ENCODE peak calls at places on chromosomes 6 and 20, in ten cellular contexts. R is cardiac fibroblast, L is heart right ventricle, P is Calu3, U is lung, I is WTC11, E is MM.1S, K is endothelial cell, H is pancreas, W is NB4. M is an unnamed sample.

GRCh38 chr6:169026175-169026574 is 227.5 kb downstream of the THBS2 start:
- DNase-seq in H (no peak), L (no peak), R (peak; percentile 33), W (no peak), I (no peak), K (no peak), P (no peak), U (no peak), E (no peak), M (no peak)

GRCh38 chr6:79463721-79464120 is 73.5 kb downstream of the LCA5 start:
- DNase-seq in E (no peak), P (peak; percentile 64), W (no peak), U (no peak), K (no peak), I (no peak), L (no peak), R (no peak), H (no peak), M (no peak)

GRCh38 chr20:18412202-18412901 is 54.5 kb downstream of the DZANK1 start:
- DNase-seq in W (peak; percentile 70), E (no peak), P (no peak), K (no peak), L (no peak), R (no peak), U (no peak), H (no peak), I (no peak), M (no peak)

GRCh38 chr6:155541976-155542375 is 86.3 kb upstream of the NOX3 start:
- DNase-seq in P (no peak), L (no peak), K (no peak), W (no peak), H (no peak), R (no peak), U (no peak), I (no peak), E (no peak), M (no peak)

GRCh38 chr20:11604339-11604738 is 313.4 kb upstream of the BTBD3 start:
- DNase-seq in W (no peak), K (no peak), H (no peak), I (no peak), P (no peak), L (no peak), U (no peak), R (no peak), E (no peak), M (no peak)

GRCh38 chr6:143096403-143096802 is 35.7 kb downstream of the AIG1 start:
- DNase-seq in P (no peak), W (no peak), E (no peak), R (no peak), U (no peak), L (no peak), H (no peak), K (no peak), I (no peak), M (no peak)

GRCh38 chr6:33906413-33906812 is 102.6 kb upstream of the MLN start:
- DNase-seq in L (no peak), I (no peak), W (no peak), H (no peak), E (no peak), U (no peak), P (no peak), R (no peak), K (no peak), M (no peak)

GRCh38 chr6:87333591-87334181 is 4.6 kb upstream of the GJB7 start:
- DNase-seq in E (no peak), W (peak; percentile 27), R (peak; percentile 62), K (no peak), I (no peak), H (no peak), L (peak; percentile 42), U (no peak), P (no peak), M (peak; percentile 41)

GRCh38 chr20:50276119-50277063 is 85.8 kb downstream of the CEBPB start:
- DNase-seq in U (peak; percentile 54), R (no peak), L (no peak), P (no peak), H (no peak), K (no peak), W (peak; percentile 65), I (no peak), E (no peak), M (no peak)

GRCh38 chr6:120108061-120108795 is 758.7 kb upstream of the MAN1A1 start:
- DNase-seq in W (no peak), P (peak; percentile 1), L (no peak), K (no peak), E (no peak), R (no peak), U (no peak), I (no peak), H (no peak), M (no peak)

GRCh38 chr6:121437861-121438651 is 2.6 kb downstream of the GJA1 start:
- DNase-seq in U (peak; percentile 35), L (peak; percentile 30), R (peak; percentile 46), P (peak; percentile 36), I (peak; percentile 60), H (no peak), K (no peak), E (no peak), W (peak; percentile 52), M (peak; percentile 69)

GRCh38 chr20:36885355-36885754 is 9.4 kb downstream of the TLDC2 start:
- DNase-seq in E (no peak), I (no peak), W (no peak), U (no peak), K (no peak), R (peak; percentile 7), P (no peak), H (no peak), L (no peak), M (no peak)
- TF ChIP-seq CTCF in E (no peak), I (no peak), W (no peak), U (no peak), K (no peak), R (peak; percentile 22), P (peak; percentile 29), H (no peak), L (peak; percentile 23), M (peak; percentile 43)

GRCh38 chr20:36666181-36666740 is 20.3 kb upstream of the SLA2 start:
- DNase-seq in P (no peak), W (peak; percentile 43), K (no peak), I (no peak), H (no peak), U (no peak), L (no peak), E (no peak), R (peak; percentile 54), M (peak; percentile 11)
- TF ChIP-seq CTCF in P (no peak), W (no peak), K (no peak), I (no peak), H (no peak), U (no peak), L (no peak), E (no peak), R (no peak), M (peak; percentile 25)

DNA sequence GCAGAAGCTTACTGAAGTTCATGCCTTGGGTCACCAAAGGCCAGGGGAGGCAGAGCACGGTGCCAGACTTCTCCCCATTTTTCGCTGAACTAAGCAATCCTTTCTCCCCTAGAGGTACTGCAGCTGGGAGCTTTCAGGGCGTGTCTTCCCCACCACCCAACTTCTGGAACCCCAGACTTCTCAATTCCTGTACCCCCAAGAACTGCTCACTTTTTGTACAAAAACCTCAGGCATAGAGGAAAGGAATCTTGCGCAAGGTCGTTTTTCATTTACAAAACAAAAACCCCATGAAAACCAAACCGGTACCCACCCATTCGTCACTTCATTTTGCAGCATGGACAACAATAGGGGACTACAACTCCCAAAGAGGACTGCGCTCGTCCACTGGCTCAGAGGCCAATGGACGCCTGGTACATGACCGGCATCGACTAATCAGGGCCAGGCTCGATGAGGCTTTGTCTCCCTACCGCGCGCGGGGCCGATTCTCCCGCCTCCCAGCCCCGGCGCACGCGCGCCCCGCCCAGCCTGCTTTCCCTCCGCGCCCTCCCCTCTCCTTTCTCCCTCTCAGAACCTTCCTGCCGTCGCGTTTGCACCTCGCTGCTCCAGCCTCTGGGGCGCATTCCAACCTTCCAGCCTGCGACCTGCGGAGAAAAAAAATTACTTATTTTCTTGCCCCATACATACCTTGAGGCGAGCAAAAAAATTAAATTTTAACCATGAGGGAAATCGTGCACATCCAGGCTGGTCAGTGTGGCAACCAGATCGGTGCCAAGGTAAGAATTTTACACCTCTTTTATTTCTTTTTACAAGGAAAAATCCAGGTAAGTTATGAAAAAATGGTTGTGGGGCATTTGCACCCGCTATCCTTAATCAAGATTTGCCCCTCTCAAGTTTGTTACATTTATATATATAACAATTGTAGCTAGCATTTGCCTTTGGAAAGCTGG is at the start of gene TUBB:
- DNase-seq in E (peak; percentile 98), U (peak; percentile 96), H (peak; percentile 95), L (peak; percentile 98), K (peak; percentile 96), W (peak; percentile 99), I (peak; percentile 97), R (peak; percentile 98), P (peak; percentile 98), M (peak; percentile 98)
- TF ChIP-seq CTCF in E (no peak), U (no peak), H (no peak), L (no peak), K (no peak), W (no peak), I (no peak), R (peak; percentile 5), P (no peak), M (no peak)

GRCh38 chr6:10618409-10618808 is 76.0 kb downstream of the C6orf52 start:
- DNase-seq in U (no peak), I (no peak), P (no peak), K (no peak), E (no peak), W (no peak), R (no peak), L (no peak), H (no peak), M (no peak)

GRCh38 chr6:10621227-10621626 is 73.2 kb downstream of the C6orf52 start:
- DNase-seq in K (no peak), P (no peak), R (no peak), W (no peak), I (no peak), E (no peak), L (no peak), U (no peak), H (no peak), M (no peak)

GRCh38 chr6:10617008-10617696 is 77.3 kb downstream of the C6orf52 start:
- DNase-seq in I (no peak), K (no peak), U (peak; percentile 60), L (no peak), H (no peak), R (no peak), W (no peak), P (no peak), E (no peak), M (no peak)

GRCh38 chr6:10626154-10626741 is 68.2 kb downstream of the C6orf52 start:
- DNase-seq in U (no peak), E (peak; percentile 87), P (no peak), K (no peak), H (no peak), I (no peak), W (no peak), R (no peak), L (no peak), M (no peak)

DNA sequence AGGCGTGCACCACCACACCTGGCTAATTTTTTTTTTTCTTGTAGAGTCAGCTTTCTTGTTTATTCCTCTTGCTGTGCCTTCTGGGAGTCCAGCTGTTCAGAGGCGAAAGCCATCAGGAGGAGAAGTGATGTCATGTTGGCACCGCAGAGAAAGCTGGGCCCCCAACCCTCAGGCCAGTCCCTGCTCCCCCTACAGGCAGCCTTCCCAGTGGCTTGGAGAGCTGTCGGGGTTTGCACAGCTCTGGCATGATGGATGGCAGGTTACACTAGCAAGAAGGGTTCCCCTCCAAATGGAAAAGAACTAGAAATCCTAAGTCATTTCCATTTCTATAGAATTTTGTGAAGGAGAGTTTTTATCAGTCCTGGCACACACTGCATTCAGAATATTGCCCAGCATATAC is 72.6 kb downstream of the C6orf52 start:
- DNase-seq in U (no peak), R (no peak), I (peak; percentile 28), L (no peak), E (no peak), H (no peak), K (no peak), P (no peak), W (no peak), M (no peak)
- TF ChIP-seq CTCF in U (no peak), R (no peak), I (no peak), L (no peak), E (no peak), H (no peak), K (no peak), P (no peak), W (no peak), M (no peak)

M was measured in HFFc6.